ENCODE peak calls at places on chromosomes 1 and 21, in ten cellular contexts. W, N, G, L, H, I, P, X, C and Q are unnamed samples.

GRCh38 chr1:245258271-245258920 is 103.6 kb downstream of the KIF26B start:
- DNase-seq in W (peak), N (no peak), G (no peak), L (no peak), H (no peak), I (no peak), P (peak), X (peak), C (no peak), Q (no peak)

GRCh38 chr21:43603641-43604504 is 55.4 kb downstream of the HSF2BP start:
- DNase-seq in W (no peak), N (no peak), G (no peak), L (no peak), H (peak), I (no peak), P (no peak), X (no peak), C (no peak), Q (peak)

GRCh38 chr1:154729031-154729442 is 121.1 kb upstream of the ADAR start:
- DNase-seq in W (no peak), N (no peak), G (peak), L (no peak), H (peak), I (no peak), P (no peak), X (no peak), C (no peak), Q (peak)

GRCh38 chr1:80846966-80847365 is 953.8 kb upstream of the ADGRL2 start:
- DNase-seq in W (no peak), N (no peak), G (no peak), L (no peak), H (no peak), I (no peak), P (peak), X (no peak), C (no peak), Q (no peak)

GRCh38 chr1:186442651-186443114 is 18.2 kb downstream of the PDC start:
- DNase-seq in W (no peak), N (no peak), G (no peak), L (no peak), H (peak), I (no peak), P (no peak), X (no peak), C (no peak), Q (peak)

GRCh38 chr1:24294228-24294672 is 24.9 kb upstream of the GRHL3 start:
- DNase-seq in W (no peak), N (no peak), G (no peak), L (no peak), H (peak), I (no peak), P (peak), X (no peak), C (no peak), Q (peak)

GRCh38 chr1:85019989-85020388 is 23.1 kb upstream of the MCOLN2 start:
- DNase-seq in W (no peak), N (no peak), G (no peak), L (no peak), H (no peak), I (no peak), P (no peak), X (no peak), C (no peak), Q (no peak)

GRCh38 chr1:43325381-43325780 is 12.2 kb upstream of the MPL start:
- DNase-seq in W (no peak), N (no peak), G (no peak), L (no peak), H (no peak), I (no peak), P (no peak), X (no peak), C (no peak), Q (no peak)

GRCh38 chr1:202221911-202222909 is 28.6 kb downstream of the LGR6 start:
- DNase-seq in W (no peak), N (no peak), G (no peak), L (no peak), H (peak), I (no peak), P (peak), X (no peak), C (no peak), Q (no peak)

GRCh38 chr1:205658943-205659581 is 21.2 kb downstream of the SLC45A3 start:
- DNase-seq in W (peak), N (peak), G (peak), L (peak), H (peak), I (peak), P (peak), X (peak), C (peak), Q (peak)

GRCh38 chr1:167517535-167518330 is 596 bp downstream of the CD247 start:
- DNase-seq in W (no peak), N (no peak), G (no peak), L (no peak), H (peak), I (no peak), P (peak), X (no peak), C (no peak), Q (peak)

GRCh38 chr1:93324486-93325464 is 20.9 kb upstream of the DR1 start:
- DNase-seq in W (no peak), N (no peak), G (no peak), L (no peak), H (peak), I (no peak), P (peak), X (peak), C (no peak), Q (peak)

GRCh38 chr1:214638474-214638807 is 35.4 kb downstream of the CENPF start:
- DNase-seq in W (no peak), N (no peak), G (no peak), L (no peak), H (no peak), I (no peak), P (no peak), X (no peak), C (no peak), Q (no peak)

GRCh38 chr1:63537940-63538339 is 14.6 kb downstream of the EFCAB7 start:
- DNase-seq in W (no peak), N (no peak), G (no peak), L (no peak), H (no peak), I (no peak), P (peak), X (no peak), C (no peak), Q (peak)
- TF ChIP-seq CTCF in W (no peak), N (peak), G (peak), L (peak), H (peak), I (peak), P (peak), X (peak), C (no peak), Q (peak)

DNA sequence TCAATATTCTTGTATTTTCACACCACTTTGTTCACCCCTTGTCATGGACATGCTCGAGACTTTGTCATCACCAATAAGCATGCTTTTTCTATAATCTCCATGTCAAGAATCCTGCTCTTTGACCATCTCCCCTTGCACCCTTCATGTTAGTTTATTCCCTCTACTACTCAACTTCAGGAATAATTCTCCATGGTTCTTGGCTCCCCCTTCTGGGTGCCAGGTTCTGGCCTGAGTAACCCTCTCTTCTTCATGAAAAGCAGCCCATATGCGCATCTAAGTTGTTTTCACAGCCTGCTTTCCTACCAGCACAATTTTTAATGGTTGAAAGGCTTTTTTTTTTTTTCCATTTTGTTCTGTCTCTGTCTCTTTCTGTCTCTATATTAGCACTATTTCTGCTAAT is 160.7 kb downstream of the LEPR start:
- DNase-seq in W (no peak), N (no peak), G (no peak), L (no peak), H (no peak), I (no peak), P (no peak), X (peak), C (no peak), Q (peak)
- TF ChIP-seq CTCF in W (no peak), N (no peak), G (peak), L (no peak), H (peak), I (peak), P (no peak), X (no peak), C (no peak), Q (peak)

GRCh38 chr1:217717959-217718358 is 86.8 kb downstream of the SPATA17 start:
- DNase-seq in W (no peak), N (no peak), G (no peak), L (no peak), H (no peak), I (no peak), P (no peak), X (no peak), C (no peak), Q (no peak)
- TF ChIP-seq CTCF in W (no peak), N (no peak), G (no peak), L (no peak), H (no peak), I (no peak), P (no peak), X (no peak), C (no peak), Q (no peak)

GRCh38 chr1:46991083-46991923 is 32.2 kb upstream of the CYP4X1 start:
- DNase-seq in W (no peak), N (no peak), G (no peak), L (no peak), H (no peak), I (no peak), P (no peak), X (peak), C (peak), Q (no peak)
- TF ChIP-seq CTCF in W (no peak), N (peak), G (peak), L (no peak), H (no peak), I (peak), P (peak), X (no peak), C (peak), Q (no peak)

DNA sequence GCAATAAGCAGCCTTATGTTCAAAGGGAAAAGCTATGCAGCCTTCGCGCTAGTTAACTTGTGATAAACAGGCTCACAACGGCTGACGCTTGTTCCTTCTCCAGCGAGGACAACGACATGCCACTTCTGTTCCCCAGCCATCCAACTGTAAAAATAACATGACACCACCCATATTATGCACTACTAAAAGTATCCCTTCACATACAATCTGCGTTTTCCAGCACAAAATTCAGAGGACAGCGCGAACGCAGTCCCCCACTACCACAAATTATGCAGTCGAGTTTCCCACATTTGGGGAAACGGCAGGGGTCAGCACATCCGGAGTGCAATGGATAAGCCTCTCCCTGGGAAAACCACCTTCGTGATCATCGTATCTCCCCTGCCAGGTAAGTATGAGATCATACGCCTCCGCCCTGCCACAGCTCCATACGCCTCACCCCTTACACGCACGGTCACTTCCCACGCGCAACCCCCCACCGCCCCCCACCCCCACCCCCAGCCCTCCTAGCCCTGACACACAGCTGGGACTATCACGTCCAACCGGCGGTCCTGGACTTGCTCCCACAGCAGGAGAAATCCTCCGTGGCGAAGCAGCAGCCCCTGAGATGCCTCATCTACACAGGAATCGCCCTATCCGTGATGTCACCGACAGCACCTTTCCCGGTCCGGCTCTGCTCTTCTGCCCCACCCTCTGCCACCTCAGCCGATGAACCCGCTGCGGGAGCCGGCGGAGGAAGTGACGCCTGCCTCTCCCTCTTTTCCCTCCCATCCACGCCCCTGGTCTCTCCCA is 120.8 kb downstream of the PPIAL4G start:
- DNase-seq in W (peak), N (no peak), G (no peak), L (peak), H (peak), I (no peak), P (peak), X (peak), C (no peak), Q (no peak)
- TF ChIP-seq CTCF in W (no peak), N (no peak), G (no peak), L (no peak), H (no peak), I (no peak), P (no peak), X (no peak), C (no peak), Q (no peak)

DNA sequence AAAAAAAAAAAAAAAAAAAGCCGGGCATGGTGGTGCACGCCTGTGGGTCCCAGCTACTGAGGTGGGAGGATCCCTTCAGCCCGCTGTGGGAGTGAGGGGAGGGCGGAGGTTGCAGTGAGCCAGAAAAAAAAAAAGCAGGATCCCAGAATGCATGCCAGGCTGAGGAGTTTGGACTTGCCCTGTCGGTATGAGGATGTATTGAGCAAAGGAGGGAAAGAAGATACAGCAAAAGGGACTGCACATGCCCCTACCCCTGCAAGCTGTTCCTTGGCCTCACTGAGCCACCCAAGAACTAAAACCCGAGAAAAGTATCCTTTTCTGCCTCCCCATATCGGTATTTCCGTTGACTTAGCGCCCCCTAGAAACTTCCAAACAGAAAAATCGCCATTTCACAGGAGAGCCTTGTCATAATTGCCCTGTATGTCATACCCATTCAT is 1.3 kb upstream of the GPATCH4 start:
- DNase-seq in W (no peak), N (no peak), G (no peak), L (no peak), H (no peak), I (no peak), P (peak), X (no peak), C (no peak), Q (no peak)
- TF ChIP-seq CTCF in W (no peak), N (peak), G (no peak), L (no peak), H (peak), I (peak), P (peak), X (peak), C (peak), Q (peak)

GRCh38 chr1:175225805-175226129 is 33.2 kb upstream of the KIAA0040 start:
- DNase-seq in W (no peak), N (no peak), G (no peak), L (no peak), H (no peak), I (no peak), P (no peak), X (no peak), C (no peak), Q (no peak)
- TF ChIP-seq CTCF in W (no peak), N (no peak), G (no peak), L (no peak), H (no peak), I (no peak), P (no peak), X (no peak), C (peak), Q (peak)

GRCh38 chr1:8473121-8473891 is 155.4 kb downstream of the SLC45A1 start:
- DNase-seq in W (no peak), N (no peak), G (no peak), L (no peak), H (no peak), I (no peak), P (no peak), X (no peak), C (no peak), Q (no peak)

GRCh38 chr1:8476021-8476420 is 158.1 kb downstream of the SLC45A1 start:
- DNase-seq in W (no peak), N (no peak), G (no peak), L (no peak), H (no peak), I (no peak), P (no peak), X (no peak), C (no peak), Q (no peak)

GRCh38 chr1:8473892-8474300 is 156.0 kb downstream of the SLC45A1 start:
- DNase-seq in W (no peak), N (no peak), G (no peak), L (no peak), H (no peak), I (no peak), P (no peak), X (no peak), C (no peak), Q (no peak)

GRCh38 chr1:8472668-8473067 is 154.8 kb downstream of the SLC45A1 start:
- DNase-seq in W (no peak), N (no peak), G (no peak), L (no peak), H (no peak), I (no peak), P (no peak), X (no peak), C (no peak), Q (no peak)

DNA sequence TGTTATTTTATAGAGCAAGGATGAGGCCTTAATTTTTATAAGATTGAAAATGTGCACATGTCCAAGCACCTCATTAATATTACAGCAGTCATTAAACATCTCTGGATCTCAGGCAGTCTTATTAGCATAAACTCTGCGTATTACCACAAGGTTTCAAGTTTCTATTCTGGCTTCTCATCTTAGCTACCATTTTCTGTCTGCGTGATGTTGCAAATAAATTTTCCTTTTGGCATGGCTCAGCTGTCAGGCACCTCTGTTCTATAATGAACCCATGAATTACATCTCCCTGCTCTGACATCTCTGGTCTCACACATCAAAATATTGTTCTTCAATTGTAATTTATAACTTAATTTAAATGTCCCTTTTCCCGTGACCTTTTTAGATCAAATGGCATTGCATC is 156.5 kb downstream of the SLC45A1 start:
- DNase-seq in W (no peak), N (no peak), G (no peak), L (no peak), H (no peak), I (no peak), P (no peak), X (no peak), C (no peak), Q (no peak)
- TF ChIP-seq CTCF in W (no peak), N (no peak), G (no peak), L (no peak), H (no peak), I (no peak), P (no peak), X (no peak), C (no peak), Q (no peak)

GRCh38 chr1:18608534-18608933 is 22.1 kb upstream of the PAX7 start:
- DNase-seq in W (no peak), N (no peak), G (no peak), L (no peak), H (no peak), I (no peak), P (no peak), X (no peak), C (no peak), Q (no peak)
- TF ChIP-seq CTCF in W (no peak), N (peak), G (no peak), L (no peak), H (no peak), I (no peak), P (no peak), X (no peak), C (no peak), Q (no peak)